ENCODE peak calls at places on chromosomes 4 and X, in four cellular contexts. One of them, this sample, is unnamed.

GRCh38 chrX:14801136-14801535 is 71.7 kb downstream of the FANCB start:
- DNase-seq in H1: no peak
- DNase-seq in IMR-90: peak; percentile 19
- DNase-seq in K562: no peak
- DNase-seq in this sample: no peak

GRCh38 chr4:1096841-1097240 is 16.5 kb downstream of the RNF212 start:
- DNase-seq in IMR-90: no peak
- DNase-seq in H1: no peak
- DNase-seq in K562: no peak
- DNase-seq in this sample: no peak

GRCh38 chr4:85548841-85549240 is 73.9 kb downstream of the ARHGAP24 start:
- DNase-seq in H1: no peak
- DNase-seq in K562: no peak
- DNase-seq in IMR-90: no peak
- DNase-seq in this sample: no peak

GRCh38 chrX:37755073-37755472 is 24.8 kb upstream of the CYBB start:
- DNase-seq in K562: no peak
- DNase-seq in IMR-90: no peak
- DNase-seq in H1: no peak
- DNase-seq in this sample: peak; percentile 67

GRCh38 chrX:16451331-16451730 is 198.6 kb upstream of the S100G start:
- DNase-seq in H1: no peak
- DNase-seq in IMR-90: peak; percentile 17
- DNase-seq in K562: no peak
- DNase-seq in this sample: no peak

GRCh38 chrX:44872319-44872816 is 620 bp upstream of the KDM6A start:
- DNase-seq in H1: no peak
- DNase-seq in IMR-90: peak; percentile 4
- DNase-seq in K562: peak; percentile 45
- DNase-seq in this sample: no peak

GRCh38 chr4:89275587-89275986 is 32.0 kb downstream of the GPRIN3 start:
- DNase-seq in H1: no peak
- DNase-seq in K562: no peak
- DNase-seq in IMR-90: no peak
- DNase-seq in this sample: no peak

GRCh38 chr4:110854021-110854678 is 231.3 kb upstream of the PITX2 start:
- DNase-seq in K562: no peak
- DNase-seq in H1: no peak
- DNase-seq in IMR-90: peak; percentile 84
- DNase-seq in this sample: no peak

GRCh38 chr4:111434581-111434980 is 710.7 kb upstream of the FAM241A start:
- DNase-seq in K562: no peak
- DNase-seq in H1: no peak
- DNase-seq in IMR-90: no peak
- DNase-seq in this sample: no peak

GRCh38 chr4:7897811-7898210 is 41.9 kb downstream of the AFAP1 start:
- DNase-seq in IMR-90: peak; percentile 62
- DNase-seq in H1: no peak
- DNase-seq in K562: no peak
- DNase-seq in this sample: no peak

GRCh38 chrX:129932792-129933321 is 26.9 kb downstream of the UTP14A start:
- DNase-seq in K562: peak; percentile 63
- DNase-seq in IMR-90: no peak
- DNase-seq in H1: no peak
- DNase-seq in this sample: no peak

DNA sequence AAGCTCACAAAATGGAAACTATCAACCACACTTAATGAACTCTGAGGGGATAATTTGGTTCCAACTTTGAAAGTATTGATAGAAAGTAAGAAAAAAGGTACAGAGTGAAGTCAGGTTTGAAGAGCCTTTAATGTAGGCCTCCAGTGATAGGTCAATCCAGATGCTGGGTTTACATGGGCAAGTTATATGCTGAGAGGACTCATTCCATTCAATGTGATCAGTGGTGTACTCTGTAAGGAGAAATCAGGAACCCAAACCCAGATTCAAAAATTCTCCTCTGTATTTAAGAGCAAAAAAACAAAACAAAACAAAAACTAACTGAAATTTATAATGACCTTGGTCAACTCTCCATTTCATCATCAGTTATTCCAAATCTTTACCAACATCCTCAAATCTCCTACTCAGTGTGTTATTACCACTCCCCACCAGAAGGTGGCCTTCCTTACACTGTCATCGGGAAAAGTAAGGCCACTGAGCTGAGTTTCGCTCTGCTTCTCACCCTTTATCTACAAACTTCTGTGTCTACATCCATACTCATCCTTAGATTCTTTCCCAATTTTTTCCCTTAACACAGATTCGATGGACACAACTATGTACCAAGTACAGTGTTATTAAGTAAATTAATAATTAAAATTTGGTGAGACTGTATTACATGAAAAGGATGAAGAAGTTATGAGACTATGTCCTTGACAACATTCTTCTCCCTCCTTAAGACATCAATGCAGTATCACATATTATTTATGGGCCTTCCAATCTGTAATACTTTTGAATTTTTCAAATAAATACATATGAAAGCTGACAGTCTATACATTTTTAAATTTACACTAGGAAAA is 88.3 kb downstream of the ZAR1 start:
- DNase-seq in K562: peak; percentile 57
- DNase-seq in H1: no peak
- DNase-seq in IMR-90: peak; percentile 78
- DNase-seq in this sample: peak; percentile 12
- TF ChIP-seq CHD1 in K562: no peak
- TF ChIP-seq CHD1 in H1: no peak
- TF ChIP-seq CHD1 in IMR-90: no peak
- TF ChIP-seq CHD1 in this sample: no peak

DNA sequence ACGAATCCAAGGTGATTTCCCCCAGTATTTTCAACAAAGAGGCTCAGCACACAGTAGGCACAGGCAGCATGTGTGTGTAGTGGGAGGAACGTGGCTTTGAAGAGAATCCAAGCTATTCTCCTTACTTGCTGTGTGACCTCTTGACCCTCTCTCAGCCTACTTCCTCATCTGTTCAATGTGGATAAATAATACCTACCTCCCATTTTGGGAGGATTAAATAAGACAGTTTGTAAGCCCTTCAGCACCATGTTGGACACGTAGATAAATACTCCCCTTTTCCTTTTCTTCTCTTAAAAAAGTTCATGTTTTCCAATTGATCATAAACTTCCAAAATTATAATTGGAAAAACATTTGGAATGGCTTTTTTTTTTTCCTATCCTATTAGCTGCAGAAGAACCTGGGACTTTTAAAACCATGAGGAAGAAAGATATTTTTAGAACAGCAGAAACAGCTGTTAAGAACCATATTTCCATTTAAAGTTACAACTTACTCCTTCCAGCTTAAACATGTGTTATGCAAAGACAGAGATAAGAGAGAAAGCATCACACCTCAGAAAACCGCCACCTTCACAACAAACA is 56.1 kb upstream of the TMEM131L start:
- DNase-seq in K562: peak; percentile 67
- DNase-seq in H1: no peak
- DNase-seq in IMR-90: peak; percentile 16
- DNase-seq in this sample: no peak
- TF ChIP-seq USF2 in K562: no peak
- TF ChIP-seq USF2 in H1: no peak
- TF ChIP-seq USF2 in IMR-90: no peak
- TF ChIP-seq USF2 in this sample: no peak

DNA sequence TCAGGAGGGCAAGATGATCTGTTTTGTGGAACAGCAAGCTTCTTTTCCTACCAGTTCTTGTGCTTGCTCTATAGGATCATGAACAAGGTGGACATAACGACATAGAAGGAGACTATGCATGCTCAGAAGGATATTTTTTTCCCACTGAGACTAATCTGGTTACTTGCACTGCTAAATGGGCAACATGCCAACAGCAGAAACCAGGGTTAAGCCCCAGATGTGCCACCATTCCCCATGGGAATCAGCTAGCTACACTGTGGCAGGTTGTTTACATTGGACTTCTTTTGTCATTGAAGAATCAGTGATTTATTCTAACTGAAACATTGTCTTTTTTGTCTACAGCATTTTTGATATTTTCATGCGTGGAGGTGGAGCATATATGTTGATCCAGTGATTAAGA is 165.6 kb downstream of the C4orf33 start:
- DNase-seq in IMR-90: no peak
- DNase-seq in K562: no peak
- DNase-seq in H1: no peak
- DNase-seq in this sample: no peak
- TF ChIP-seq CHD1 in IMR-90: no peak
- TF ChIP-seq CHD1 in K562: no peak
- TF ChIP-seq CHD1 in H1: no peak
- TF ChIP-seq CHD1 in this sample: no peak

GRCh38 chr4:26746742-26747351 is 113.8 kb upstream of the STIM2 start:
- DNase-seq in IMR-90: no peak
- DNase-seq in K562: no peak
- DNase-seq in H1: no peak
- DNase-seq in this sample: peak; percentile 55
- TF ChIP-seq USF2 in IMR-90: no peak
- TF ChIP-seq USF2 in K562: no peak
- TF ChIP-seq USF2 in H1: no peak
- TF ChIP-seq USF2 in this sample: no peak

GRCh38 chrX:104141087-104141760 is 15.6 kb downstream of the SLC25A53 start:
- DNase-seq in K562: no peak
- DNase-seq in IMR-90: no peak
- DNase-seq in H1: no peak
- DNase-seq in this sample: no peak

GRCh38 chrX:104135677-104136076 is 21.1 kb downstream of the SLC25A53 start:
- DNase-seq in K562: no peak
- DNase-seq in H1: no peak
- DNase-seq in IMR-90: no peak
- DNase-seq in this sample: no peak

GRCh38 chrX:104134583-104135261 is 22.1 kb downstream of the SLC25A53 start:
- DNase-seq in K562: no peak
- DNase-seq in H1: no peak
- DNase-seq in IMR-90: no peak
- DNase-seq in this sample: no peak

GRCh38 chrX:104137496-104137895 is 19.3 kb downstream of the SLC25A53 start:
- DNase-seq in K562: peak; percentile 59
- DNase-seq in H1: no peak
- DNase-seq in IMR-90: no peak
- DNase-seq in this sample: no peak

GRCh38 chrX:104136241-104137019 is 20.4 kb downstream of the SLC25A53 start:
- DNase-seq in IMR-90: peak; percentile 91
- DNase-seq in K562: peak; percentile 58
- DNase-seq in H1: no peak
- DNase-seq in this sample: peak; percentile 35
- TF ChIP-seq CHD1 in IMR-90: no peak
- TF ChIP-seq CHD1 in K562: no peak
- TF ChIP-seq CHD1 in H1: no peak
- TF ChIP-seq CHD1 in this sample: no peak

DNA sequence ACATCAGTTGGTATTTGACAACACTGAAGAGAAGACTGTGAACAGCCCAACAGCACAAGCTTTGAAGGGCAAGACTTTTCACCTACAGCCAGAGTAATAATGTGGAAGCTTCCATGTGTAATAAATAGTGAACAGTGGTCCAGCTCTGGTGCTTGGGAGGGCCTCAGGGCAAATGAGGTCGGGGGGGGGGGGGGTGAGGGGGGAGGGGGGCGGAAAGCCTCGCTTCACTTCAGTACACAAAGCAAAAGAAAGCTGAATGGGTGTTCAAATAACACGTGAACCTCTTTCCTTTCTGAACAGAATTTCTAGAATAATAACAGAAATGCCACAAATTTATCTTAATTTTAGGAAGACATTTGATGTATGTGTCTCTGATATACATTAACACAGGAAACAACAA is 92.8 kb downstream of the FRYL start:
- DNase-seq in H1: no peak
- DNase-seq in K562: no peak
- DNase-seq in IMR-90: no peak
- DNase-seq in this sample: no peak
- TF ChIP-seq USF2 in H1: no peak
- TF ChIP-seq USF2 in K562: no peak
- TF ChIP-seq USF2 in IMR-90: no peak
- TF ChIP-seq USF2 in this sample: no peak

GRCh38 chr4:41437264-41437566 is 100.7 kb upstream of the LIMCH1 start:
- DNase-seq in K562: no peak
- DNase-seq in H1: no peak
- DNase-seq in IMR-90: no peak
- DNase-seq in this sample: no peak
- TF ChIP-seq CHD1 in K562: no peak
- TF ChIP-seq CHD1 in H1: no peak
- TF ChIP-seq CHD1 in IMR-90: no peak
- TF ChIP-seq CHD1 in this sample: no peak

GRCh38 chr4:101864660-101865059 is 74.1 kb downstream of the BANK1 start:
- DNase-seq in H1: no peak
- DNase-seq in K562: no peak
- DNase-seq in IMR-90: no peak
- DNase-seq in this sample: no peak
- TF ChIP-seq USF2 in H1: no peak
- TF ChIP-seq USF2 in K562: no peak
- TF ChIP-seq USF2 in IMR-90: no peak
- TF ChIP-seq USF2 in this sample: no peak

This sample was measured in GM12878.